ENCODE peak calls at places on chromosomes 5 and 9, in five cellular contexts. X is adrenal gland; J is endodermal cell; V is effector memory CD4-positive, alpha-beta T cell; D is A549. U is an unnamed sample.

GRCh38 chr9:113958556-113958955 is 82.4 kb downstream of the ZNF618 start:
- DNase-seq in X (no peak), J (peak; percentile 39), V (no peak), D (no peak), U (no peak)

GRCh38 chr5:139223481-139223880 is 25.3 kb upstream of the SIL1 start:
- DNase-seq in X (no peak), J (no peak), V (no peak), D (no peak), U (no peak)

GRCh38 chr5:2818936-2819335 is 67.5 kb upstream of the IRX2 start:
- DNase-seq in X (no peak), J (no peak), V (no peak), D (no peak), U (no peak)

GRCh38 chr5:67073045-67073444 is 123.6 kb downstream of the CD180 start:
- DNase-seq in X (no peak), J (no peak), V (no peak), D (no peak), U (no peak)

GRCh38 chr5:151596839-151597539 is 5.9 kb upstream of the FAT2 start:
- DNase-seq in X (no peak), J (peak; percentile 88), V (no peak), D (no peak), U (peak; percentile 20)

GRCh38 chr5:144024085-144024484 is 146.4 kb downstream of the YIPF5 start:
- DNase-seq in X (no peak), J (no peak), V (no peak), D (no peak), U (no peak)

GRCh38 chr5:160237571-160238093 is 8.3 kb downstream of the FABP6 start:
- DNase-seq in X (no peak), J (peak; percentile 77), V (no peak), D (no peak), U (no peak)

GRCh38 chr9:36407122-36407723 is 7.2 kb upstream of the RNF38 start:
- DNase-seq in X (peak; percentile 29), J (peak; percentile 81), V (peak; percentile 44), D (peak; percentile 68), U (no peak)

GRCh38 chr9:95297316-95297715 is 20.2 kb downstream of the FANCC start:
- DNase-seq in X (no peak), J (no peak), V (no peak), D (no peak), U (no peak)

GRCh38 chr5:15796557-15796956 is 296.6 kb downstream of the FBXL7 start:
- DNase-seq in X (no peak), J (peak; percentile 63), V (no peak), D (no peak), U (no peak)

GRCh38 chr9:71490810-71491209 is 277.5 kb downstream of the CEMIP2 start:
- DNase-seq in X (no peak), J (no peak), V (no peak), D (peak; percentile 8), U (no peak)

GRCh38 chr5:42168091-42168670 is 243.1 kb downstream of the FBXO4 start:
- DNase-seq in X (no peak), J (peak; percentile 52), V (no peak), D (no peak), U (no peak)

GRCh38 chr5:78594014-78594413 is 54.6 kb downstream of the LHFPL2 start:
- DNase-seq in X (no peak), J (no peak), V (no peak), D (no peak), U (no peak)

GRCh38 chr5:81162501-81162900 is 70.6 kb upstream of the CKMT2 start:
- DNase-seq in X (no peak), J (no peak), V (no peak), D (no peak), U (no peak)

GRCh38 chr5:67156976-67157583 is 39.5 kb downstream of the CD180 start:
- DNase-seq in X (no peak), J (peak; percentile 74), V (peak; percentile 26), D (peak; percentile 47), U (no peak)

GRCh38 chr9:16485575-16486321 is 384.7 kb downstream of the BNC2 start:
- DNase-seq in X (no peak), J (peak; percentile 92), V (no peak), D (no peak), U (no peak)

GRCh38 chr5:129716235-129717030 is 31.5 kb upstream of the MINAR2 start:
- DNase-seq in X (no peak), J (no peak), V (no peak), D (no peak), U (no peak)

GRCh38 chr9:34707130-34707529 is 2.8 kb downstream of the CCL21 start:
- DNase-seq in X (no peak), J (no peak), V (no peak), D (no peak), U (no peak)

GRCh38 chr9:34709196-34709978 is 549 bp downstream of the CCL21 start:
- DNase-seq in X (no peak), J (no peak), V (no peak), D (no peak), U (no peak)

GRCh38 chr9:34714007-34714406 is 4.1 kb upstream of the CCL21 start:
- DNase-seq in X (no peak), J (no peak), V (no peak), D (no peak), U (no peak)

GRCh38 chr9:34712140-34712539 is 2.2 kb upstream of the CCL21 start:
- DNase-seq in X (no peak), J (no peak), V (no peak), D (no peak), U (no peak)

GRCh38 chr9:34710023-34710422 is at the start of gene CCL21:
- DNase-seq in X (peak; percentile 32), J (no peak), V (no peak), D (no peak), U (peak; percentile 79)
- H3K27ac ChIP-seq in X (no peak within 1 kb of the TSS), J (no peak within 1 kb of the TSS), V (no peak within 1 kb of the TSS), D (no peak within 1 kb of the TSS), U (peak within 1 kb of the TSS; percentile 77)

GRCh38 chr9:109771084-109771483 is 8.9 kb upstream of the PALM2AKAP2 start:
- DNase-seq in X (no peak), J (peak; percentile 55), V (no peak), D (no peak), U (no peak)

GRCh38 chr9:109776391-109776790 is 3.6 kb upstream of the PALM2AKAP2 start:
- DNase-seq in X (no peak), J (no peak), V (no peak), D (no peak), U (no peak)

GRCh38 chr9:109771796-109772525 is 8.0 kb upstream of the PALM2AKAP2 start:
- DNase-seq in X (no peak), J (peak; percentile 55), V (no peak), D (no peak), U (peak; percentile 69)

GRCh38 chr9:109779711-109780452 is at the start of gene PALM2AKAP2:
- DNase-seq in X (peak; percentile 65), J (peak; percentile 90), V (no peak), D (peak; percentile 43), U (peak; percentile 78)

DNA sequence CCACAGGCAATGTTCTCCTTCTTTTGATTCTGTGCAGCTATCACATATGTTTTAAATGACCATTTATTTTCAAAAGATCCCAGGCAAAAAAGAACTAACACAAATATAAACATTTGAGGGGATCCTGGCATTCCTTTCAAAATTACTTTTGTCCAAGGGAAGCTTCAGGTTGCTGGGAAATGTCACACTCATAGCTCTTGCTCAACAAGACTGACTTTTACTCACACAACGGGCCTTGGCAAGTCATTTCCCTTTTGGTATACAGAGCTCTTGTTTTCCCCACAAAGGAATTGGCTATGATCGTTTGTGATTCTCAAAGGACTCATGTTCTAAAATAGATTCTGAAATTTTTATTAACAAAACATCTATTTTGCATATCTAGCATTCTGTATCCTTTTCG is 4.5 kb upstream of the PALM2AKAP2 start:
- DNase-seq in X (no peak), J (no peak), V (no peak), D (no peak), U (no peak)
- H3K4me1 ChIP-seq in X (no peaks in the 10 kb centered on the region), J (no peaks in the 10 kb centered on the region), V (no peaks in the 10 kb centered on the region), D (peaks cover under 1% of the 10 kb centered on the region), U (peaks cover 37% of the 10 kb centered on the region)

GRCh38 chr9:129491486-129491855 is 129.4 kb downstream of the C9orf50 start:
- DNase-seq in X (peak; percentile 61), J (peak; percentile 52), V (no peak), D (no peak), U (peak; percentile 74)
- H3K27ac ChIP-seq in X (no peak overlapping the region), J (no peak overlapping the region), V (peak overlapping the region; percentile 98), D (peak overlapping the region; percentile 100), U (peak overlapping the region; percentile 98)

DNA sequence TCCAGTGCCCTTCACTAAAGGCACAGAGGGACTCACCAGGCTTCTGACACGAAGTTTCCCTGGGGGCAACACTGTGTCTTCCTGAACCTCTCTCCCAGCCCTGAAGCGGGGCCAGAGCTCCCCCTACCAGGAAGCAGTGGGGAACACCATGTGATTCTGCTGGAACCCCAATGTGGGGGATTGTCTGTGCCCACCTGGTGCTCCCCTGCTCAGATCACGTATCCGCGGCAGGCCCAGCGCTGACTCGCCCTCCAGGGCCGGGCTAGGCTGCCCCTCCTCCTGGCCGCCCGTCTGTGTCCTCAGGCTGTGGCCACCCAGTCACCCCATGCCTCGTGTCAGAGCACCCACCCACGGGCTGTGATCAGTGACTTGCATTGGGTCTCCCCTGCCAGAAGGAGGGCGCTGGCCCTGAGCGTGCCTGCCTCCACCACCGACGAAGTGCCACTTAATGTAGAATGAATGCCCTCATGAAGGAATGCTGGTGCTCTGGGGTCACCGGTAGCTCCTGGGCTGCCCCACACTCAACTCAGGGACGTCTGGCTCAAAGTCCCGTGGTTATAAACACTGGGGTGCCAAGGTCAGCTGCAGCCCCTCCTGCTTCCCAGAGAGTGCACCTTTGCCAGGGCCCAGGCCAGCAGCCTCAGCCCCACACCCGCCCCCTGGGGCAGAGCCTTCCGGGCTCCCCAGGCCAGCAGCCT is 22.1 kb downstream of the SARDH start:
- DNase-seq in X (no peak), J (peak; percentile 74), V (no peak), D (no peak), U (no peak)
- H3K4me1 ChIP-seq in X (no peaks in the 10 kb centered on the region), J (no peaks in the 10 kb centered on the region), V (no peaks in the 10 kb centered on the region), D (no peaks in the 10 kb centered on the region), U (peaks cover 31% of the 10 kb centered on the region)